ENCODE peak calls at places on chromosomes 2 and 18, in ten cellular contexts. One of them, this sample, is unnamed.

GRCh38 chr2:59008950-59009349 is 767.8 kb upstream of the FANCL start:
- DNase-seq in RWPE1: no peak
- DNase-seq in glutamatergic neuron: no peak
- DNase-seq in activated CD8-positive, alpha-beta T cell treated with anti-CD3 and anti-CD28 coated beads for 36 hours: no peak
- DNase-seq in choroid plexus epithelial cell: no peak
- DNase-seq in OCI-LY7: no peak
- DNase-seq in spleen: no peak
- DNase-seq in B cell: no peak
- DNase-seq in ovary: no peak
- DNase-seq in GM23338: no peak
- DNase-seq in this sample: no peak

GRCh38 chr2:159137511-159138101 is 148.9 kb downstream of the WDSUB1 start:
- DNase-seq in choroid plexus epithelial cell: peak
- DNase-seq in B cell: no peak
- DNase-seq in OCI-LY7: no peak
- DNase-seq in RWPE1: no peak
- DNase-seq in activated CD8-positive, alpha-beta T cell treated with anti-CD3 and anti-CD28 coated beads for 36 hours: no peak
- DNase-seq in ovary: no peak
- DNase-seq in GM23338: no peak
- DNase-seq in glutamatergic neuron: no peak
- DNase-seq in spleen: no peak
- DNase-seq in this sample: no peak

GRCh38 chr2:7014201-7014640 is 97.0 kb downstream of the RNF144A start:
- DNase-seq in choroid plexus epithelial cell: peak
- DNase-seq in OCI-LY7: peak
- DNase-seq in ovary: no peak
- DNase-seq in activated CD8-positive, alpha-beta T cell treated with anti-CD3 and anti-CD28 coated beads for 36 hours: peak
- DNase-seq in B cell: no peak
- DNase-seq in RWPE1: no peak
- DNase-seq in GM23338: peak
- DNase-seq in glutamatergic neuron: peak
- DNase-seq in spleen: peak
- DNase-seq in this sample: peak

GRCh38 chr2:98448441-98449145 is 3.9 kb downstream of the INPP4A start:
- DNase-seq in choroid plexus epithelial cell: no peak
- DNase-seq in B cell: no peak
- DNase-seq in spleen: no peak
- DNase-seq in glutamatergic neuron: no peak
- DNase-seq in GM23338: no peak
- DNase-seq in OCI-LY7: no peak
- DNase-seq in ovary: no peak
- DNase-seq in activated CD8-positive, alpha-beta T cell treated with anti-CD3 and anti-CD28 coated beads for 36 hours: peak
- DNase-seq in RWPE1: no peak
- DNase-seq in this sample: no peak

GRCh38 chr2:58155160-58155778 is 85.9 kb downstream of the FANCL start:
- DNase-seq in activated CD8-positive, alpha-beta T cell treated with anti-CD3 and anti-CD28 coated beads for 36 hours: no peak
- DNase-seq in spleen: no peak
- DNase-seq in RWPE1: no peak
- DNase-seq in B cell: no peak
- DNase-seq in ovary: no peak
- DNase-seq in choroid plexus epithelial cell: no peak
- DNase-seq in GM23338: peak
- DNase-seq in OCI-LY7: no peak
- DNase-seq in glutamatergic neuron: no peak
- DNase-seq in this sample: no peak

GRCh38 chr2:66189598-66189997 is 245.3 kb upstream of the MEIS1 start:
- DNase-seq in spleen: no peak
- DNase-seq in choroid plexus epithelial cell: peak
- DNase-seq in activated CD8-positive, alpha-beta T cell treated with anti-CD3 and anti-CD28 coated beads for 36 hours: no peak
- DNase-seq in glutamatergic neuron: no peak
- DNase-seq in RWPE1: peak
- DNase-seq in GM23338: no peak
- DNase-seq in OCI-LY7: no peak
- DNase-seq in B cell: no peak
- DNase-seq in ovary: no peak
- DNase-seq in this sample: no peak

GRCh38 chr2:163990554-163990953 is 254.7 kb upstream of the FIGN start:
- DNase-seq in choroid plexus epithelial cell: no peak
- DNase-seq in GM23338: no peak
- DNase-seq in spleen: no peak
- DNase-seq in RWPE1: no peak
- DNase-seq in OCI-LY7: no peak
- DNase-seq in B cell: no peak
- DNase-seq in ovary: no peak
- DNase-seq in activated CD8-positive, alpha-beta T cell treated with anti-CD3 and anti-CD28 coated beads for 36 hours: no peak
- DNase-seq in glutamatergic neuron: no peak
- DNase-seq in this sample: no peak

GRCh38 chr2:216858312-216858711 is 1.6 kb downstream of the TNP1 start:
- DNase-seq in activated CD8-positive, alpha-beta T cell treated with anti-CD3 and anti-CD28 coated beads for 36 hours: peak
- DNase-seq in GM23338: no peak
- DNase-seq in B cell: no peak
- DNase-seq in spleen: no peak
- DNase-seq in ovary: no peak
- DNase-seq in RWPE1: no peak
- DNase-seq in OCI-LY7: no peak
- DNase-seq in glutamatergic neuron: no peak
- DNase-seq in choroid plexus epithelial cell: peak
- DNase-seq in this sample: no peak

GRCh38 chr2:218988164-218988563 is 3.2 kb upstream of the FEV start:
- DNase-seq in GM23338: no peak
- DNase-seq in spleen: peak
- DNase-seq in ovary: no peak
- DNase-seq in OCI-LY7: no peak
- DNase-seq in glutamatergic neuron: no peak
- DNase-seq in RWPE1: no peak
- DNase-seq in activated CD8-positive, alpha-beta T cell treated with anti-CD3 and anti-CD28 coated beads for 36 hours: no peak
- DNase-seq in B cell: no peak
- DNase-seq in choroid plexus epithelial cell: no peak
- DNase-seq in this sample: no peak

DNA sequence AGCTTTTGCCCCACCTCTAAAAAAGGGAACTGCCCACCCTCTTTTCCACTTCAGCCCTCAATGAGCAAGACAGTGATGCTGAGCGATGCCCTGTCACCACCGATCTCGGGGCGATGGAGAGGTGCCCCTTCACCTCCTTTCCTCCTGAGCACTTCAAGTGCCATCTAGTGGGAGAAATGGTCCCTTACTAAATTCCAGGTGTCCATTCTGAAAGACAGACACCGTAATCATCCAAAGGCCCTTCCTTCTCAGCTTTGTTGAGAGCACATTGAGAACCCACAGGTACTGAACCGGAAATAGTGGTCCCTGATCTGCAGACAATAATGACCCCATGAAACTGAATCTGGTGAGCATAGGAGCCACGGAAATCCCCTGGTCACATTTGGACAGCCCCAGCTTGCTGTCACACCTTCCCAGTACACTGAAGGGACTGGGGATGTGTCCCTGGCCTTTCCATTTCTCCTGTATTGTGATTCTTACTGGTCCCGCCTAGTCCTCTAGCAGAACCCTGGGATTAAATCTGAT is 38.5 kb downstream of the KCTD18 start:
- DNase-seq in B cell: peak
- DNase-seq in RWPE1: peak
- DNase-seq in OCI-LY7: peak
- DNase-seq in spleen: no peak
- DNase-seq in choroid plexus epithelial cell: peak
- DNase-seq in glutamatergic neuron: peak
- DNase-seq in GM23338: peak
- DNase-seq in ovary: no peak
- DNase-seq in activated CD8-positive, alpha-beta T cell treated with anti-CD3 and anti-CD28 coated beads for 36 hours: peak
- DNase-seq in this sample: peak
- TF ChIP-seq CTCF in B cell: peak
- TF ChIP-seq CTCF in RWPE1: peak
- TF ChIP-seq CTCF in OCI-LY7: peak
- TF ChIP-seq CTCF in spleen: peak
- TF ChIP-seq CTCF in choroid plexus epithelial cell: peak
- TF ChIP-seq CTCF in glutamatergic neuron: no peak
- TF ChIP-seq CTCF in GM23338: peak
- TF ChIP-seq CTCF in ovary: no peak
- TF ChIP-seq CTCF in activated CD8-positive, alpha-beta T cell treated with anti-CD3 and anti-CD28 coated beads for 36 hours: peak
- TF ChIP-seq CTCF in this sample: peak

GRCh38 chr18:70493461-70493860 is 204.6 kb downstream of the SOCS6 start:
- DNase-seq in activated CD8-positive, alpha-beta T cell treated with anti-CD3 and anti-CD28 coated beads for 36 hours: no peak
- DNase-seq in OCI-LY7: no peak
- DNase-seq in ovary: no peak
- DNase-seq in glutamatergic neuron: no peak
- DNase-seq in GM23338: no peak
- DNase-seq in RWPE1: no peak
- DNase-seq in choroid plexus epithelial cell: no peak
- DNase-seq in B cell: no peak
- DNase-seq in spleen: no peak
- DNase-seq in this sample: no peak

GRCh38 chr18:70496749-70497294 is 208.0 kb downstream of the SOCS6 start:
- DNase-seq in GM23338: no peak
- DNase-seq in RWPE1: no peak
- DNase-seq in OCI-LY7: no peak
- DNase-seq in B cell: no peak
- DNase-seq in spleen: no peak
- DNase-seq in choroid plexus epithelial cell: no peak
- DNase-seq in glutamatergic neuron: no peak
- DNase-seq in ovary: no peak
- DNase-seq in activated CD8-positive, alpha-beta T cell treated with anti-CD3 and anti-CD28 coated beads for 36 hours: no peak
- DNase-seq in this sample: no peak

GRCh38 chr18:70490008-70490933 is 201.4 kb downstream of the SOCS6 start:
- DNase-seq in activated CD8-positive, alpha-beta T cell treated with anti-CD3 and anti-CD28 coated beads for 36 hours: peak
- DNase-seq in OCI-LY7: peak
- DNase-seq in GM23338: peak
- DNase-seq in RWPE1: peak
- DNase-seq in choroid plexus epithelial cell: peak
- DNase-seq in B cell: no peak
- DNase-seq in spleen: no peak
- DNase-seq in glutamatergic neuron: no peak
- DNase-seq in ovary: no peak
- DNase-seq in this sample: peak

GRCh38 chr18:70491734-70492348 is 203.0 kb downstream of the SOCS6 start:
- DNase-seq in spleen: no peak
- DNase-seq in choroid plexus epithelial cell: peak
- DNase-seq in activated CD8-positive, alpha-beta T cell treated with anti-CD3 and anti-CD28 coated beads for 36 hours: peak
- DNase-seq in B cell: peak
- DNase-seq in glutamatergic neuron: peak
- DNase-seq in ovary: no peak
- DNase-seq in RWPE1: peak
- DNase-seq in GM23338: peak
- DNase-seq in OCI-LY7: peak
- DNase-seq in this sample: peak

DNA sequence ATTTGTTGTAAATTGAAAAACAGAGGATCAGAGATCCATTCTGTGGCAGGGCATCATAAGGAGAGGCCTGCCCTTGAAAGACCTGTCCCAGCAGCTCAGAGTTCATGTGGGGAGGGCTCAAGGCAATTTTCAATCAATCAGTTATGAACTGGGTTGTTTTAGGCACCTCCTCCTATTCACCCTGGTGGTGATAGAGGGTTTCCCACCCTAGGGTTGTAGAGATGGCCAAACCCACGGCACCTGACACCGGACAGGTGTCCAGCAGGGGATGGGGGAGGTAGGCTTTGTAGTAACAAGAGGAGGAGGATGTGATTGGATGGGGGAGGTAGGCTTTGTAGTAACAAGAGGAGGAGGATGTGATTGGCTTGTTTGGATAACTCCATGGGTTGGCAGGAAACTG is 205.7 kb downstream of the SOCS6 start:
- DNase-seq in activated CD8-positive, alpha-beta T cell treated with anti-CD3 and anti-CD28 coated beads for 36 hours: no peak
- DNase-seq in B cell: no peak
- DNase-seq in spleen: no peak
- DNase-seq in ovary: no peak
- DNase-seq in OCI-LY7: no peak
- DNase-seq in choroid plexus epithelial cell: no peak
- DNase-seq in RWPE1: no peak
- DNase-seq in glutamatergic neuron: no peak
- DNase-seq in GM23338: no peak
- DNase-seq in this sample: no peak
- TF ChIP-seq CTCF in activated CD8-positive, alpha-beta T cell treated with anti-CD3 and anti-CD28 coated beads for 36 hours: no peak
- TF ChIP-seq CTCF in B cell: no peak
- TF ChIP-seq CTCF in spleen: no peak
- TF ChIP-seq CTCF in ovary: no peak
- TF ChIP-seq CTCF in OCI-LY7: no peak
- TF ChIP-seq CTCF in choroid plexus epithelial cell: no peak
- TF ChIP-seq CTCF in RWPE1: no peak
- TF ChIP-seq CTCF in glutamatergic neuron: peak
- TF ChIP-seq CTCF in GM23338: no peak
- TF ChIP-seq CTCF in this sample: no peak

GRCh38 chr2:19691892-19692291 is 209.9 kb downstream of the TTC32 start:
- DNase-seq in OCI-LY7: no peak
- DNase-seq in choroid plexus epithelial cell: no peak
- DNase-seq in GM23338: no peak
- DNase-seq in RWPE1: no peak
- DNase-seq in B cell: no peak
- DNase-seq in activated CD8-positive, alpha-beta T cell treated with anti-CD3 and anti-CD28 coated beads for 36 hours: no peak
- DNase-seq in ovary: no peak
- DNase-seq in glutamatergic neuron: no peak
- DNase-seq in spleen: no peak
- DNase-seq in this sample: no peak

GRCh38 chr2:19697131-19697530 is 204.7 kb downstream of the TTC32 start:
- DNase-seq in GM23338: no peak
- DNase-seq in glutamatergic neuron: no peak
- DNase-seq in spleen: no peak
- DNase-seq in RWPE1: no peak
- DNase-seq in B cell: no peak
- DNase-seq in choroid plexus epithelial cell: no peak
- DNase-seq in ovary: no peak
- DNase-seq in activated CD8-positive, alpha-beta T cell treated with anti-CD3 and anti-CD28 coated beads for 36 hours: no peak
- DNase-seq in OCI-LY7: no peak
- DNase-seq in this sample: no peak

GRCh38 chr2:19700861-19701585 is 200.8 kb downstream of the TTC32 start:
- DNase-seq in glutamatergic neuron: no peak
- DNase-seq in OCI-LY7: no peak
- DNase-seq in ovary: no peak
- DNase-seq in activated CD8-positive, alpha-beta T cell treated with anti-CD3 and anti-CD28 coated beads for 36 hours: no peak
- DNase-seq in choroid plexus epithelial cell: no peak
- DNase-seq in RWPE1: no peak
- DNase-seq in spleen: no peak
- DNase-seq in GM23338: no peak
- DNase-seq in B cell: no peak
- DNase-seq in this sample: no peak

GRCh38 chr2:19690429-19690828 is 211.4 kb downstream of the TTC32 start:
- DNase-seq in B cell: no peak
- DNase-seq in ovary: no peak
- DNase-seq in GM23338: no peak
- DNase-seq in glutamatergic neuron: no peak
- DNase-seq in RWPE1: no peak
- DNase-seq in activated CD8-positive, alpha-beta T cell treated with anti-CD3 and anti-CD28 coated beads for 36 hours: no peak
- DNase-seq in choroid plexus epithelial cell: no peak
- DNase-seq in OCI-LY7: no peak
- DNase-seq in spleen: no peak
- DNase-seq in this sample: no peak

GRCh38 chr2:19695706-19696105 is 206.1 kb downstream of the TTC32 start:
- DNase-seq in activated CD8-positive, alpha-beta T cell treated with anti-CD3 and anti-CD28 coated beads for 36 hours: no peak
- DNase-seq in B cell: no peak
- DNase-seq in RWPE1: no peak
- DNase-seq in choroid plexus epithelial cell: no peak
- DNase-seq in ovary: no peak
- DNase-seq in glutamatergic neuron: no peak
- DNase-seq in spleen: no peak
- DNase-seq in OCI-LY7: no peak
- DNase-seq in GM23338: no peak
- DNase-seq in this sample: no peak
- TF ChIP-seq CTCF in activated CD8-positive, alpha-beta T cell treated with anti-CD3 and anti-CD28 coated beads for 36 hours: no peak
- TF ChIP-seq CTCF in B cell: no peak
- TF ChIP-seq CTCF in RWPE1: no peak
- TF ChIP-seq CTCF in choroid plexus epithelial cell: no peak
- TF ChIP-seq CTCF in ovary: no peak
- TF ChIP-seq CTCF in glutamatergic neuron: no peak
- TF ChIP-seq CTCF in spleen: no peak
- TF ChIP-seq CTCF in OCI-LY7: no peak
- TF ChIP-seq CTCF in GM23338: no peak
- TF ChIP-seq CTCF in this sample: no peak

GRCh38 chr18:39966275-39966674 is 1988.8 kb upstream of the PIK3C3 start:
- DNase-seq in RWPE1: peak
- DNase-seq in ovary: no peak
- DNase-seq in OCI-LY7: no peak
- DNase-seq in spleen: no peak
- DNase-seq in choroid plexus epithelial cell: peak
- DNase-seq in activated CD8-positive, alpha-beta T cell treated with anti-CD3 and anti-CD28 coated beads for 36 hours: no peak
- DNase-seq in GM23338: peak
- DNase-seq in glutamatergic neuron: no peak
- DNase-seq in B cell: no peak
- DNase-seq in this sample: no peak
- TF ChIP-seq CTCF in RWPE1: no peak
- TF ChIP-seq CTCF in ovary: no peak
- TF ChIP-seq CTCF in OCI-LY7: no peak
- TF ChIP-seq CTCF in spleen: no peak
- TF ChIP-seq CTCF in choroid plexus epithelial cell: peak
- TF ChIP-seq CTCF in activated CD8-positive, alpha-beta T cell treated with anti-CD3 and anti-CD28 coated beads for 36 hours: no peak
- TF ChIP-seq CTCF in GM23338: peak
- TF ChIP-seq CTCF in glutamatergic neuron: peak
- TF ChIP-seq CTCF in B cell: no peak
- TF ChIP-seq CTCF in this sample: no peak

This sample was measured in GM20000.